ENCODE peak calls at places on chromosomes 6 and 20, in ten cellular contexts. V is adrenal gland, O is IMR-90, Y is tibial nerve, R is upper lobe of left lung, F is ovary, Z is GM12891, M is right lobe of liver, U is A549, D is spleen. T is an unnamed sample.

GRCh38 chr6:155188707-155189496 is 74.9 kb upstream of the CLDN20 start:
- DNase-seq in V (no peak), O (peak), Y (peak), R (no peak), F (no peak), Z (no peak), M (no peak), U (no peak), D (no peak), T (no peak)

GRCh38 chr6:152378154-152378553 is 259.0 kb downstream of the SYNE1 start:
- DNase-seq in V (no peak), O (peak), Y (no peak), R (no peak), F (no peak), Z (no peak), M (no peak), U (no peak), D (no peak), T (no peak)

GRCh38 chr20:59811681-59812171 is 121.7 kb downstream of the SYCP2 start:
- DNase-seq in V (no peak), O (no peak), Y (peak), R (no peak), F (no peak), Z (no peak), M (no peak), U (no peak), D (peak), T (no peak)

GRCh38 chr6:129606664-129607063 is 103.3 kb downstream of the ARHGAP18 start:
- DNase-seq in V (no peak), O (peak), Y (no peak), R (no peak), F (no peak), Z (no peak), M (no peak), U (no peak), D (no peak), T (no peak)

GRCh38 chr20:64158346-64159285 is 5.6 kb upstream of the MYT1 start:
- DNase-seq in V (no peak), O (no peak), Y (no peak), R (no peak), F (no peak), Z (no peak), M (no peak), U (no peak), D (no peak), T (no peak)

GRCh38 chr20:30168025-30168799 is 1089.3 kb upstream of the DEFB115 start:
- DNase-seq in V (no peak), O (no peak), Y (no peak), R (peak), F (no peak), Z (no peak), M (peak), U (no peak), D (peak), T (peak)

GRCh38 chr20:11379257-11380011 is 538.3 kb upstream of the BTBD3 start:
- DNase-seq in V (no peak), O (no peak), Y (no peak), R (peak), F (no peak), Z (no peak), M (no peak), U (no peak), D (peak), T (peak)

GRCh38 chr6:107607109-107607508 is 117.2 kb downstream of the SOBP start:
- DNase-seq in V (no peak), O (no peak), Y (no peak), R (no peak), F (no peak), Z (no peak), M (no peak), U (no peak), D (no peak), T (no peak)

GRCh38 chr20:14986026-14986655 is 648.7 kb upstream of the FLRT3 start:
- DNase-seq in V (peak), O (no peak), Y (no peak), R (no peak), F (no peak), Z (no peak), M (peak), U (peak), D (no peak), T (no peak)

GRCh38 chr6:35259946-35260626 is 551 bp downstream of the ZNF76 start:
- DNase-seq in V (peak), O (peak), Y (peak), R (peak), F (peak), Z (peak), M (peak), U (peak), D (no peak), T (peak)

GRCh38 chr6:139336488-139336887 is 38.0 kb downstream of the CITED2 start:
- DNase-seq in V (peak), O (peak), Y (no peak), R (no peak), F (peak), Z (no peak), M (peak), U (no peak), D (no peak), T (no peak)

GRCh38 chr6:84536914-84537638 is 227.3 kb downstream of the TBX18 start:
- DNase-seq in V (no peak), O (no peak), Y (no peak), R (no peak), F (no peak), Z (no peak), M (no peak), U (peak), D (no peak), T (no peak)

GRCh38 chr6:124882580-124883393 is 79.5 kb upstream of the RNF217 start:
- DNase-seq in V (no peak), O (peak), Y (no peak), R (no peak), F (no peak), Z (no peak), M (no peak), U (peak), D (no peak), T (no peak)

GRCh38 chr20:17538517-17539170 is 7.5 kb upstream of the BFSP1 start:
- DNase-seq in V (peak), O (no peak), Y (no peak), R (no peak), F (no peak), Z (no peak), M (no peak), U (peak), D (no peak), T (no peak)

GRCh38 chr20:59469266-59470252 is 134.8 kb upstream of the PHACTR3 start:
- DNase-seq in V (no peak), O (no peak), Y (no peak), R (no peak), F (no peak), Z (no peak), M (no peak), U (no peak), D (peak), T (no peak)

GRCh38 chr6:163415176-163415619 is 680 bp downstream of the QKI start:
- DNase-seq in V (no peak), O (no peak), Y (no peak), R (peak), F (peak), Z (no peak), M (peak), U (no peak), D (peak), T (no peak)

GRCh38 chr6:131597448-131597847 is 24.4 kb downstream of the ARG1 start:
- DNase-seq in V (no peak), O (no peak), Y (no peak), R (no peak), F (no peak), Z (no peak), M (no peak), U (no peak), D (no peak), T (peak)

GRCh38 chr20:37007898-37008649 is 56.6 kb upstream of the SAMHD1 start:
- DNase-seq in V (no peak), O (peak), Y (no peak), R (no peak), F (no peak), Z (no peak), M (no peak), U (peak), D (no peak), T (no peak)

GRCh38 chr6:158624684-158625682 is 19.6 kb downstream of the DYNLT1 start:
- DNase-seq in V (no peak), O (no peak), Y (no peak), R (peak), F (no peak), Z (no peak), M (no peak), U (no peak), D (no peak), T (no peak)

GRCh38 chr6:84193140-84193708 is 34.2 kb downstream of the CEP162 start:
- DNase-seq in V (no peak), O (peak), Y (no peak), R (no peak), F (no peak), Z (no peak), M (no peak), U (peak), D (no peak), T (no peak)

GRCh38 chr6:158417760-158418098 is 105.5 kb downstream of the TULP4 start:
- DNase-seq in V (peak), O (peak), Y (no peak), R (no peak), F (no peak), Z (no peak), M (no peak), U (no peak), D (no peak), T (no peak)

GRCh38 chr6:21340563-21340962 is 253.0 kb upstream of the SOX4 start:
- DNase-seq in V (no peak), O (no peak), Y (no peak), R (no peak), F (no peak), Z (no peak), M (no peak), U (no peak), D (no peak), T (no peak)

GRCh38 chr6:122696079-122696478 is 83.4 kb upstream of the FABP7 start:
- DNase-seq in V (no peak), O (peak), Y (no peak), R (no peak), F (no peak), Z (no peak), M (no peak), U (no peak), D (no peak), T (no peak)

GRCh38 chr6:157088841-157089240 is 234.5 kb downstream of the TMEM242 start:
- DNase-seq in V (no peak), O (no peak), Y (no peak), R (no peak), F (no peak), Z (no peak), M (no peak), U (no peak), D (no peak), T (no peak)

GRCh38 chr20:37564388-37565133 is 36.9 kb upstream of the BLCAP start:
- DNase-seq in V (peak), O (no peak), Y (peak), R (peak), F (peak), Z (peak), M (peak), U (peak), D (peak), T (peak)

GRCh38 chr6:169212897-169213813 is 40.5 kb downstream of the THBS2 start:
- DNase-seq in V (peak), O (peak), Y (peak), R (peak), F (peak), Z (peak), M (peak), U (peak), D (peak), T (peak)

GRCh38 chr6:140124498-140124897 is 750.0 kb upstream of the CITED2 start:
- DNase-seq in V (no peak), O (no peak), Y (no peak), R (no peak), F (no peak), Z (no peak), M (no peak), U (no peak), D (no peak), T (no peak)

GRCh38 chr20:14916360-14916759 is 578.9 kb upstream of the FLRT3 start:
- DNase-seq in V (no peak), O (no peak), Y (no peak), R (no peak), F (no peak), Z (no peak), M (no peak), U (no peak), D (no peak), T (no peak)

GRCh38 chr20:23415958-23416583 is 5.2 kb downstream of the NAPB start:
- DNase-seq in V (no peak), O (no peak), Y (no peak), R (no peak), F (no peak), Z (no peak), M (no peak), U (no peak), D (no peak), T (no peak)

GRCh38 chr6:34391711-34392496 is 565 bp downstream of the NUDT3 start:
- DNase-seq in V (peak), O (peak), Y (no peak), R (peak), F (peak), Z (peak), M (peak), U (peak), D (peak), T (peak)

GRCh38 chr20:8454137-8454712 is 322.2 kb downstream of the PLCB1 start:
- DNase-seq in V (peak), O (peak), Y (no peak), R (no peak), F (no peak), Z (peak), M (no peak), U (peak), D (no peak), T (peak)

GRCh38 chr20:55488593-55488992 is 516.7 kb downstream of the CBLN4 start:
- DNase-seq in V (no peak), O (no peak), Y (no peak), R (no peak), F (no peak), Z (no peak), M (no peak), U (no peak), D (no peak), T (no peak)

GRCh38 chr6:157469378-157469777 is 88.4 kb downstream of the ZDHHC14 start:
- DNase-seq in V (no peak), O (no peak), Y (no peak), R (no peak), F (no peak), Z (no peak), M (no peak), U (no peak), D (no peak), T (no peak)

GRCh38 chr6:30494275-30494990 is 5.1 kb downstream of the HLA-E start:
- DNase-seq in V (no peak), O (no peak), Y (no peak), R (no peak), F (no peak), Z (no peak), M (no peak), U (no peak), D (no peak), T (no peak)
- TF ChIP-seq POLR2A in V (no peak), O (no peak), Y (no peak), R (no peak), F (no peak), Z (peak), M (no peak), U (no peak), D (peak), T (no peak)

GRCh38 chr20:47336013-47336754 is 20.3 kb downstream of the ZMYND8 start:
- DNase-seq in V (peak), O (peak), Y (no peak), R (no peak), F (peak), Z (no peak), M (peak), U (no peak), D (peak), T (no peak)
- TF ChIP-seq POLR2A in V (no peak), O (no peak), Y (no peak), R (no peak), F (peak), Z (no peak), M (no peak), U (no peak), D (no peak), T (no peak)

DNA sequence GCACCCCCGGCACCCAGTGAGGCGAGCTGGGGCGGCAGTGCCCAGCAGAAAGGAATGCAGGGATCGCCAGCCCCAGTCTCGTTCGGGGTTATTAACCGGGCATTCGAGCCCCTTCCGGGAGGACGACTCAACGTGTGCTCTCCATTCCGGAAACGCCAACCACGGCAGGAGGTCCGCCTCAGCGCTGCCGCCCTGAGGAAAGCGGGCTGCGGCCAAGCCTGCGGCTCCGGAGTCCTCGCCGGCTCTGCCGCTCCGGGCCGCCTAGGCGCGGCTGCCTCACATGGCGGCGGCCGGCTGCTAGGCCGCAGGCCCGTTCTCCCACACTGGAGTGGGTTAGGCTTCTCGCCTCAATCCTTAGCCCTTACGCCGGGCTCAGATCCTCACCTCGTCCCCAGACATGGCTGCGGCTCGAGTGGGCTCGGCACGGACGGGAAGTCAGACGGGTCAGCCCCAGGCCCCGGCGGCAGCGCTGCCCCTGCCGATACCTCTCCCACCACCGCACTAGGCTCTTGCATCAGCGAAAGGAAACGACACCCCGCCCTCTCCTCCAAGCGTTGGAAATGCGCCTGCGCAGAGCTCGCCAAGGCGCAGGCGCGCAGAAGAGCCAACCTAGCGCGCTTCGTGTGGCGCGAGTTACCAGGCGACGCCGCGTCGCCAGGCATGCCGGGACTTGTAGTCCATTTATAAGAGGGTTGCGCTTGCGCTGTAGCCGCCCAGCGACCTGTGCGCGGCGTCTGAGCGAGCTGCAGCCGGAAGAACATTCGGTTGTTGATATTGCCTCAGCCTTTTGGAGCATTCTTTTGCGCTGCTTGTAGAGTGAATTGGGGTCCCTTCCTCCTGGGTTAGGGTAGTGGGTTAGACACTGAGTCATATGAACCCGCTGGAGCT is at the start of gene EIF2S2:
- DNase-seq in V (peak), O (peak), Y (peak), R (peak), F (peak), Z (peak), M (peak), U (peak), D (peak), T (peak)
- TF ChIP-seq POLR2A in V (peak), O (peak), Y (peak), R (peak), F (peak), Z (peak), M (peak), U (peak), D (peak), T (peak)

DNA sequence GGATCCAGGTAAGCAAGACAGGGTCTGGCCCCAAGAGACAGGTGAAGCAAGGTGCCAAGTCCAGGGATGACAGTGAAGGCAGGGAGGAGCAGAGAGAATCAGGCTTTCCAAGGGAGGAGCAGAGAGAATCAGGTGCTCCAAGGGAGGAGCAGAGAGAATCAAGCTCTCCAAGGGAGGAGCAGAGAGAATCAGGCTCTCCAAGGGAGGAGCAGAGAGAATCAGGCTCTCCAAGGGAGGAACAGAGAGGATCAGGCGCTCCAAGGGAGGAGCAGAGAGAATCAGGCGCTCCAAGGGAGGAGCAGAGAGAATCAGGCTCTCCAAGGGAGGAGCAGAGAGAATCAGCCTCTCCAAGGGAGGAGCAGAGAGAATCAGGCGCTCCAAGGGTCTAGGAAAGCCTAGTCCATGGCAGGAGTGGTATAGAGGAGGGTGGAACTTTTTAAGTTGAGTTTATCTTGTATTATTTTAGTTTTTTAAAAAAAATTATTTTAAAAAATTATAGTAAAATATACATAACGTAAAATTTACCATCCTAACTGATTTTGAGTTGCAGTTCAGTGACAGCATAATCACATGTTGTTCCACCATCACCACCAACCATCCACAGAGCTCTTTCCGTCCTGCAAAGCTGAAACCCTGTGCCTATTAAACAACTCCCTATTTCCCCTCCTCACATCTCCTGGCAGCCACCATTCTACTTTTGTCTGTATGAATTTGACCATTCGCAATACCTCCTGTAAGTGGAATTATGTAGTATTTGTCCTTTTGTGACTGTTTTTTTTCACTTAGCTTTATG is 64.1 kb downstream of the SASH1 start:
- DNase-seq in V (no peak), O (no peak), Y (no peak), R (no peak), F (no peak), Z (no peak), M (no peak), U (no peak), D (no peak), T (no peak)
- TF ChIP-seq POLR2A in V (no peak), O (no peak), Y (no peak), R (no peak), F (no peak), Z (no peak), M (no peak), U (no peak), D (no peak), T (no peak)

DNA sequence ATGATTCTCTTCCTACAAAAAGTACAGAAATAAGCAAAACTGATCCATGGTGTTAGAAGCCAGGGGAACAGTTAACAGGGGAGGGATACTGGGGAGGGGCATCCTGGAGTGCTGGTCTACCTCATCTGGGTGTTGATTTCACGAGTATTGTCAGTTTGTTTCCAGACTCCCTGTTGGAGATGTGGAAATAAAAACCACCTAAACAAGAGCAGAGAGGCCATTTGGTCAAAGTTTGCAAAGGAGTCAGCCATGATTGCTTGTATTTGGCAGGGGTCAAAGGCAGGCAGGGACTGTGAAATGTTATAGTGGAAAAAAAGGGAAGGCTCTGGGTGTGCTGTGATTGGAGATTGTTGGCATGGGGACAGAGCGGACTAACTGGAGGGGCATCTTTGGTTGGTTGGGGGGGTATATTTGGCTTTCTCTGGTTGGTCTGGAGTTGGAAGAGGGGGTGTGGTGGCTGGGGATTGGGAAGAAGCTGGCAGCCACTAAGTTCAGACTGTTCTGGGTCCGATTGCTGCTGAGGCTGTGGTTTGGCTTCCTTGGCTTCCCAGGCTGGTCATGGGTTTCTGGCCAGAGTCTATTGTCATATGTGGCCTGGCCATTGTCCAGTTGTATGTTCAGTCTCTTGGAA is 14.9 kb upstream of the PANK2 start:
- DNase-seq in V (no peak), O (no peak), Y (no peak), R (no peak), F (no peak), Z (no peak), M (no peak), U (no peak), D (no peak), T (no peak)
- TF ChIP-seq POLR2A in V (no peak), O (no peak), Y (no peak), R (no peak), F (no peak), Z (no peak), M (no peak), U (no peak), D (no peak), T (no peak)

GRCh38 chr6:148452921-148453320 is 110.3 kb downstream of the SASH1 start:
- DNase-seq in V (no peak), O (no peak), Y (no peak), R (peak), F (no peak), Z (no peak), M (no peak), U (no peak), D (no peak), T (no peak)
- TF ChIP-seq POLR2A in V (no peak), O (no peak), Y (no peak), R (no peak), F (no peak), Z (no peak), M (no peak), U (no peak), D (no peak), T (no peak)

GRCh38 chr6:43369174-43370002 is at the start of gene ZNF318:
- DNase-seq in V (peak), O (peak), Y (peak), R (peak), F (peak), Z (peak), M (peak), U (peak), D (peak), T (peak)
- TF ChIP-seq POLR2A in V (peak), O (peak), Y (peak), R (no peak), F (peak), Z (no peak), M (peak), U (peak), D (peak), T (peak)